ENCODE peak calls at places on chromosome 2, in four cellular contexts. W is endodermal cell, D is neural crest cell, T is body of pancreas. R is an unnamed sample.

GRCh38 chr2:236988690-236989639 is 96.7 kb upstream of the COPS8 start:
- DNase-seq in W (peak; percentile 28), D (peak; percentile 12), T (peak; percentile 75), R (no peak)

GRCh38 chr2:240832816-240833497 is 12.9 kb upstream of the KIF1A start:
- DNase-seq in W (no peak), D (no peak), T (no peak), R (no peak)

GRCh38 chr2:70964133-70964532 is 14.3 kb upstream of the ANKRD53 start:
- DNase-seq in W (no peak), D (no peak), T (peak; percentile 0), R (no peak)

GRCh38 chr2:165720526-165720925 is 73.5 kb downstream of the GALNT3 start:
- DNase-seq in W (no peak), D (no peak), T (no peak), R (no peak)

GRCh38 chr2:75221872-75222271 is 22.6 kb upstream of the TACR1 start:
- DNase-seq in W (no peak), D (no peak), T (no peak), R (no peak)

GRCh38 chr2:36797324-36798070 is 101.0 kb downstream of the VIT start:
- DNase-seq in W (no peak), D (no peak), T (no peak), R (no peak)

GRCh38 chr2:26471278-26471677 is 6.6 kb downstream of the OTOF start:
- DNase-seq in W (no peak), D (no peak), T (no peak), R (no peak)

GRCh38 chr2:8238521-8239230 is 443.2 kb upstream of the ID2 start:
- DNase-seq in W (peak; percentile 30), D (no peak), T (no peak), R (no peak)

GRCh38 chr2:240041363-240041762 is 11.1 kb upstream of the OR6B2 start:
- DNase-seq in W (no peak), D (no peak), T (no peak), R (no peak)

GRCh38 chr2:72150157-72150960 is 2.7 kb upstream of the CYP26B1 start:
- DNase-seq in W (peak; percentile 96), D (peak; percentile 96), T (peak; percentile 77), R (peak; percentile 74)

GRCh38 chr2:227614246-227614645 is 394 bp downstream of the SCYGR3 start:
- DNase-seq in W (no peak), D (no peak), T (no peak), R (no peak)

GRCh38 chr2:20613342-20613916 is 37.5 kb downstream of the HS1BP3 start:
- DNase-seq in W (peak; percentile 41), D (no peak), T (no peak), R (no peak)

GRCh38 chr2:129705105-129705504 is 274.4 kb upstream of the RAB6C start:
- DNase-seq in W (no peak), D (no peak), T (no peak), R (no peak)

GRCh38 chr2:162053066-162053807 is 20.8 kb downstream of the DPP4 start:
- DNase-seq in W (no peak), D (no peak), T (no peak), R (no peak)

GRCh38 chr2:172088245-172089004 is 3.1 kb downstream of the DLX1 start:
- DNase-seq in W (peak; percentile 77), D (peak; percentile 21), T (no peak), R (no peak)

GRCh38 chr2:97900806-97901205 is 94.9 kb downstream of the TMEM131 start:
- DNase-seq in W (no peak), D (no peak), T (no peak), R (no peak)

GRCh38 chr2:120765031-120765910 is 29.6 kb downstream of the GLI2 start:
- DNase-seq in W (peak; percentile 78), D (no peak), T (no peak), R (no peak)

GRCh38 chr2:25071962-25072361 is 30.1 kb downstream of the EFR3B start:
- DNase-seq in W (no peak), D (no peak), T (no peak), R (no peak)

GRCh38 chr2:197286805-197287595 is 23.6 kb downstream of the ANKRD44 start:
- DNase-seq in W (no peak), D (no peak), T (peak; percentile 74), R (no peak)

GRCh38 chr2:51031004-51031791 is 734 bp downstream of the NRXN1 start:
- DNase-seq in W (no peak), D (no peak), T (no peak), R (no peak)

GRCh38 chr2:1752751-1753150 is 8.4 kb upstream of the PXDN start:
- DNase-seq in W (peak; percentile 30), D (no peak), T (no peak), R (no peak)

GRCh38 chr2:84297155-84297554 is 161.9 kb downstream of the SUCLG1 start:
- DNase-seq in W (peak; percentile 71), D (no peak), T (no peak), R (no peak)

GRCh38 chr2:218888341-218888740 is 7.7 kb downstream of the WNT10A start:
- DNase-seq in W (no peak), D (no peak), T (no peak), R (no peak)

GRCh38 chr2:181741756-181742155 is 61.4 kb upstream of the NEUROD1 start:
- DNase-seq in W (no peak), D (no peak), T (no peak), R (no peak)

GRCh38 chr2:210224660-210225460 is at the start of gene ACADL:
- DNase-seq in W (peak; percentile 87), D (peak; percentile 40), T (peak; percentile 88), R (no peak)
- TF ChIP-seq CTCF in W (peak; percentile 13), D (no peak), T (no peak), R (no peak)

DNA sequence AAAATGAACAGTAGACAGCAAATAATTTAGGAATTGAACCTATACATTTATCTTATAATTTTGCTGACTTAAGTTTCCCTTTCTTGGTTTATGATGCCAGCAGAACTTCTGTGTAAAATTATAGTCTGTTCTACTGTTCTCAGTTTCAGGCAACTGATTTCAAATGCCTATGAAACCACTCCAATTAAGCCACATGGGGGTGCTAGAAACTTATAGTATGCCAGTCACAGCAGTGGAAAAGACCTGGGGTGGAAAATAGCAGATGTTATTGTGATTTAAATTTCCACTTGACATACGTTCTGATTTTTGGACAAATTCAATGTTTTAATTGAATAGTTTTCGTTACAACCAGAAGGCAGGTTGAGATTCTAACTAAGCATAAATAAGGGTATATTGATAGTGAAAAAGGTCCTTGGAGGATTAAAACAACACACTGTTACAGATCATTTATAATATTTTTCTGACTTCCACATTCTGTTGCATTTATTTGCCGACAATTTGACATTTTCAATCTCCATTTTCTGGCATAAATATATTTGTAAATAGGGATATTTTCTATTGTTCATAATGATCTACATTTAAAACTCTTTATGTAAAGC is 61.4 kb downstream of the CPS1 start:
- DNase-seq in W (peak; percentile 54), D (peak; percentile 30), T (peak; percentile 56), R (no peak)
- TF ChIP-seq CTCF in W (peak; percentile 85), D (peak; percentile 80), T (peak; percentile 68), R (no peak)

GRCh38 chr2:219962089-219962488 is 334.7 kb downstream of the SLC4A3 start:
- DNase-seq in W (no peak), D (no peak), T (no peak), R (no peak)

GRCh38 chr2:219962801-219963200 is 335.4 kb downstream of the SLC4A3 start:
- DNase-seq in W (no peak), D (no peak), T (no peak), R (no peak)

GRCh38 chr2:219968685-219969345 is 341.4 kb downstream of the SLC4A3 start:
- DNase-seq in W (no peak), D (no peak), T (no peak), R (no peak)

GRCh38 chr2:219969508-219969907 is 342.1 kb downstream of the SLC4A3 start:
- DNase-seq in W (no peak), D (no peak), T (no peak), R (no peak)

DNA sequence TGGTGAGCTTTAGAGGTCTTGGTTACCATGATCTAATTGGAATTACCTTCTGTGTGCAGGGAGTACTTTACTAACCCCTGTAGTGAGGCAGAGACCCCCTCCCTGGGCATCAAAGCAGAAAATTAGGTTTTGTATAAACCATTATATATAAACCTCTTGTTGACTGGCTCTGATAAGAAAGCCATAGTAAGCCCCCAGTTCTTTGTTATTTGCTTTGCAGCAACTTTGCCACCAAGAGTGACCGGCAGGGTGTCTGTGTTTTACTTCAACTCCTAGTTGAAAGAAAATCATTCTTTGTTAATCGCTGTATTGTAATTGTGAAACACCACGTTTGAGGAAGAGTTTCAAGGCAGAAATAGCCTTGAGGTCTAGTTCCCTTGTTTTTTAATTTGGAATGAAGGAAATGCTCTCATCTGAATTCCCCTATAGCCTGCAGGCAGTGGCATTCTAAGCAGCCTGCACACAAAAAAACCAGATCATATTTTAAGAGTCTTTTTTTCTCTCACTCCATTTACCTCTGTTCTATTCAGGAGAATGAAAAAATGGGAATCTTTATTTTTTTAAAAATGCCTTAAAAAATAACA is 337.9 kb downstream of the SLC4A3 start:
- DNase-seq in W (peak; percentile 74), D (no peak), T (no peak), R (no peak)
- TF ChIP-seq CTCF in W (peak; percentile 57), D (peak; percentile 37), T (no peak), R (no peak)

DNA sequence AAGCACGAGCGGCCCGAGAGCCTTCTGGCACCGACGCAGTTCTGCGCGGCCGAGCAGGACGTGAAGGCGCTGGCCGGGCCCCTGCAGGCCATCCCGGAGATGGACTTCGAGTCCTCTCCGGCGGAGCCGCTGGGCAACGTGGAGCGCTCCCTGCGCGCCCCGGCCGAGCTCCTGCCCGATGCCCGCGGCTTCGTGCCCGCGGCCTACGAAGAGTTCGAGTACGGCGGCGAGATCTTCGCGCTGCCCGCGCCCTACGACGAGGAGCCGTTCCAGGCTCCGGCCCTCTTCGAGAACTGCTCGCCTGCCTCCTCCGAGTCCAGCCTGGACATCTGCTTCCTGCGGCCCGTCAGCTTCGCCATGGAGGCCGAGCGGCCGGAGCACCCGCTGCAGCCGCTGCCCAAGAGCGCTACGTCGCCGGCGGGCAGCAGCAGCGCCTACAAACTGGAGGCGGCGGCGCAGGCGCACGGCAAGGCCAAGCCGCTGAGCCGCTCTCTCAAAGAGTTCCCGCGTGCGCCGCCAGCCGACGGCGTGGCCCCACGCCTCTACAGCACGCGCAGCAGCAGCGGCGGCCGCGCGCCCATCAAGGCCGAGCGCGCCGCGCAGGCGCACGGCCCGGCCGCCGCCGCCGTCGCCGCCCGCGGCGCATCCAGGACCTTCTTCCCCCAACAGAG is 70.4 kb downstream of the ARHGEF33 start:
- DNase-seq in W (peak; percentile 89), D (peak; percentile 23), T (peak; percentile 80), R (peak; percentile 25)
- TF ChIP-seq CTCF in W (peak; percentile 29), D (no peak), T (no peak), R (no peak)

DNA sequence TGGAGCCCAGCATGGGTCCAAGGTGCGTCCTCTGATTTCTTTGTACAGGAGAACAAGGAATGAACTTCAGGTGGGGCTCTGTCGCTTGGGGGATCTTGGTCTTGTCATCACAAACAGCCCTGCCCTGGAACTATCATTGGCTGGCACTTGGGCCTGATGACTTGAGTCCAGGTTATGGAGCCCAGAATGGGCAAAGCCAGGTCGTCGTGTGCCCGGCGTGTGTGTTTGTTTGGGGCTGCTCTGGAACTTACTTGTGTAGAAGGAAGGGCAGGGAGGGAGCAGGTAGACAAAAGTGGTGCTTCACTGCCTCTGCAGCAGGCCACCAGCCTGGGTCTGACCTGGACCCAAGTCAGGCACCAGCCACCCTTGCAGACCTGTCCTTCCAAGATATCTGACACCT is 306.3 kb upstream of the HS6ST1 start:
- DNase-seq in W (no peak), D (no peak), T (no peak), R (no peak)
- TF ChIP-seq CTCF in W (no peak), D (no peak), T (no peak), R (no peak)